ENCODE peak calls at places on chromosomes 11 and 22, in seven cellular contexts. H, Q, N, J, M, I and D are unnamed samples.

GRCh38 chr11:47950396-47950795 is 30.0 kb upstream of the PTPRJ start:
- DNase-seq in I (no peak), N (no peak), M (peak; percentile 64), J (peak; percentile 38), Q (no peak), H (no peak), D (no peak)

GRCh38 chr11:11265994-11266606 is 87.0 kb downstream of the CSNK2A3 start:
- DNase-seq in N (peak; percentile 28), J (peak; percentile 60), M (peak; percentile 9), H (peak; percentile 15), Q (peak; percentile 31), I (no peak), D (peak; percentile 42)

GRCh38 chr11:34827239-34827638 is 88.9 kb downstream of the APIP start:
- DNase-seq in J (no peak), N (no peak), Q (no peak), M (peak; percentile 5), I (no peak), H (no peak), D (no peak)

GRCh38 chr22:45246060-45246985 is 5.6 kb upstream of the KIAA0930 start:
- DNase-seq in N (no peak), I (peak; percentile 38), H (no peak), J (peak; percentile 75), Q (no peak), M (peak; percentile 94), D (no peak)

GRCh38 chr11:69013009-69013951 is at the start of gene MRGPRF:
- DNase-seq in M (peak; percentile 54), N (no peak), J (peak; percentile 51), I (peak; percentile 41), Q (no peak), H (no peak), D (no peak)

GRCh38 chr11:64492561-64492960 is 98.5 kb upstream of the SLC22A12 start:
- DNase-seq in Q (no peak), J (no peak), M (no peak), H (peak; percentile 69), I (no peak), N (no peak), D (no peak)

GRCh38 chr22:45009881-45010531 is at the start of gene PHF21B:
- DNase-seq in H (no peak), M (peak; percentile 17), N (peak; percentile 68), I (peak; percentile 50), J (peak; percentile 78), Q (peak; percentile 21), D (peak; percentile 86)

GRCh38 chr11:134038897-134039470 is 29.9 kb upstream of the JAM3 start:
- DNase-seq in M (peak; percentile 22), H (no peak), Q (no peak), I (peak; percentile 30), N (no peak), J (no peak), D (no peak)

GRCh38 chr22:29695129-29695926 is 24.5 kb upstream of the CABP7 start:
- DNase-seq in J (no peak), Q (no peak), H (no peak), N (no peak), M (no peak), I (peak; percentile 67), D (no peak)

GRCh38 chr22:40519284-40519947 is 117.1 kb downstream of the MRTFA start:
- DNase-seq in J (no peak), Q (no peak), M (no peak), H (no peak), N (no peak), I (no peak), D (no peak)

GRCh38 chr11:128575956-128576340 is 11.4 kb downstream of the ETS1 start:
- DNase-seq in N (no peak), H (peak; percentile 35), J (no peak), Q (no peak), I (no peak), M (peak; percentile 36), D (no peak)

GRCh38 chr11:94641167-94641761 is 74.1 kb downstream of the PIWIL4 start:
- DNase-seq in J (no peak), Q (no peak), I (no peak), N (no peak), M (no peak), H (no peak), D (no peak)